ENCODE peak calls at places on chromosomes 5 and 9, in ten cellular contexts. V is stimulated activated CD4-positive, alpha-beta T cell treated with anti-CD3 and anti-CD28 coated beads, Interleukin-2, amount 100 ng/mL, for 48 hours; O is neural crest cell; M is activated gamma-delta T cell treated with Interleukin-2 at 50 U/mL for 16 hours; Z is fibroblast of lung; G is HTR-8/SVneo; L is ovary; F is SHP77; I is upper lobe of right lung; A is stimulated activated CD8-positive, alpha-beta memory T cell treated with anti-CD3 and anti-CD28 coated beads, Interleukin-12 subunit alpha, Interleukin-12 subunit beta, amount 100 ng/mL, for 1 hour. P is an unnamed sample.
A peak's percentile ranks its signal among the peaks of the same experiment; 100 is the strongest.

GRCh38 chr5:6950872-6951271 is 237.6 kb downstream of the TENT4A start:
- DNase-seq in O (no peak), V (no peak), F (no peak), I (no peak), L (no peak), G (no peak), M (no peak), A (no peak), Z (no peak), P (no peak)

GRCh38 chr9:18442629-18443491 is 31.1 kb upstream of the ADAMTSL1 start:
- DNase-seq in O (peak; percentile 70), I (peak; percentile 69), F (peak; percentile 11), V (peak; percentile 49), G (no peak), Z (peak; percentile 90), L (peak; percentile 63), A (peak; percentile 7), M (no peak), P (peak; percentile 50)

GRCh38 chr9:111831371-111832108 is 36.8 kb upstream of the SHOC1 start:
- DNase-seq in L (no peak), Z (no peak), F (no peak), M (no peak), A (no peak), I (no peak), O (no peak), G (no peak), V (no peak), P (no peak)

GRCh38 chr9:136354592-136355085 is 8.9 kb downstream of the DNLZ start:
- DNase-seq in M (no peak), Z (peak; percentile 62), A (no peak), O (no peak), G (peak; percentile 49), L (peak; percentile 50), I (no peak), F (no peak), V (no peak), P (no peak)

GRCh38 chr9:93475856-93476255 is 22.5 kb upstream of the FAM120AOS start:
- DNase-seq in V (no peak), M (no peak), F (no peak), L (no peak), Z (no peak), A (no peak), I (no peak), G (no peak), O (no peak), P (no peak)

GRCh38 chr9:928363-929042 is 48.0 kb upstream of the DMRT3 start:
- DNase-seq in V (peak; percentile 3), M (no peak), F (no peak), I (no peak), A (no peak), Z (no peak), G (no peak), L (no peak), O (no peak), P (no peak)

GRCh38 chr5:56516936-56517521 is 283.9 kb upstream of the ANKRD55 start:
- DNase-seq in O (no peak), F (no peak), G (no peak), I (no peak), M (no peak), V (no peak), L (no peak), Z (peak; percentile 26), A (no peak), P (no peak)

GRCh38 chr9:26129216-26129615 is 451.0 kb upstream of the TUSC1 start:
- DNase-seq in A (no peak), I (no peak), F (no peak), Z (no peak), L (no peak), M (no peak), V (no peak), O (no peak), G (no peak), P (no peak)

GRCh38 chr9:82148849-82149544 is 160.4 kb downstream of the SPATA31D1 start:
- DNase-seq in V (no peak), F (peak; percentile 0), I (no peak), G (no peak), A (no peak), O (no peak), Z (peak; percentile 90), L (no peak), M (no peak), P (no peak)

GRCh38 chr9:126389958-126390357 is 63.3 kb downstream of the MVB12B start:
- DNase-seq in V (no peak), F (no peak), I (no peak), Z (no peak), A (no peak), L (no peak), G (no peak), O (no peak), M (no peak), P (no peak)

GRCh38 chr9:68825755-68826500 is 120.9 kb downstream of the PIP5K1B start:
- DNase-seq in F (no peak), O (no peak), M (no peak), V (no peak), I (no peak), G (no peak), Z (no peak), A (no peak), L (no peak), P (no peak)

GRCh38 chr5:163565492-163565891 is 60.1 kb downstream of the MAT2B start:
- DNase-seq in A (no peak), M (no peak), O (no peak), Z (no peak), G (no peak), I (no peak), V (no peak), F (no peak), L (no peak), P (no peak)

GRCh38 chr5:71601222-71602026 is 14.3 kb downstream of the MCCC2 start:
- DNase-seq in A (peak; percentile 58), G (peak; percentile 84), O (peak; percentile 18), F (peak; percentile 14), V (peak; percentile 37), I (no peak), Z (peak; percentile 98), L (no peak), M (peak; percentile 75), P (no peak)

GRCh38 chr5:93800988-93801811 is 59.8 kb upstream of the POU5F2 start:
- DNase-seq in F (peak; percentile 75), M (no peak), O (peak; percentile 39), I (no peak), L (no peak), A (no peak), G (peak; percentile 8), V (peak; percentile 3), Z (peak; percentile 81), P (no peak)

GRCh38 chr9:119458068-119458467 is 88.8 kb upstream of the BRINP1 start:
- DNase-seq in O (no peak), F (no peak), V (no peak), A (no peak), I (no peak), Z (no peak), M (no peak), G (no peak), L (no peak), P (no peak)

GRCh38 chr5:44603496-44604272 is 205.1 kb upstream of the MRPS30 start:
- DNase-seq in O (no peak), A (no peak), L (no peak), G (no peak), Z (no peak), M (no peak), V (no peak), I (no peak), F (peak; percentile 20), P (no peak)

GRCh38 chr9:132898043-132898442 is 19.3 kb downstream of the SPACA9 start:
- DNase-seq in A (no peak), F (no peak), O (no peak), Z (no peak), M (no peak), V (no peak), I (no peak), G (no peak), L (no peak), P (no peak)

GRCh38 chr9:95729066-95729465 is 146.4 kb upstream of the ERCC6L2 start:
- DNase-seq in L (no peak), G (no peak), M (no peak), A (no peak), I (no peak), F (no peak), O (no peak), V (no peak), Z (no peak), P (no peak)

GRCh38 chr9:90881648-90882047 is 80.0 kb downstream of the SYK start:
- DNase-seq in A (no peak), F (no peak), M (no peak), G (no peak), V (no peak), Z (no peak), O (no peak), L (no peak), I (no peak), P (no peak)

GRCh38 chr5:53997736-53998627 is 312.4 kb downstream of the ARL15 start:
- DNase-seq in I (no peak), V (no peak), L (no peak), F (no peak), G (no peak), Z (no peak), M (no peak), O (no peak), A (no peak), P (no peak)

GRCh38 chr5:39092581-39093350 is 18.6 kb upstream of the RICTOR start:
- DNase-seq in I (no peak), V (no peak), O (no peak), G (no peak), F (peak; percentile 84), Z (peak; percentile 44), A (no peak), L (no peak), M (no peak), P (no peak)

GRCh38 chr5:175809531-175810121 is 61.8 kb upstream of the CPLX2 start:
- DNase-seq in Z (peak; percentile 88), V (no peak), I (no peak), M (no peak), A (no peak), F (no peak), G (peak; percentile 86), O (no peak), L (no peak), P (no peak)

GRCh38 chr9:13450723-13451122 is 171.2 kb upstream of the MPDZ start:
- DNase-seq in F (no peak), G (no peak), V (no peak), Z (no peak), I (no peak), L (no peak), M (no peak), A (no peak), O (no peak), P (no peak)

GRCh38 chr5:54832066-54832465 is 153.3 kb downstream of the ESM1 start:
- DNase-seq in O (no peak), Z (peak; percentile 88), M (no peak), I (no peak), F (no peak), G (no peak), A (no peak), V (no peak), L (no peak), P (no peak)